ENCODE peak calls at places on chromosomes 1 and 21, in six cellular contexts. O is HCT116, G is H1, E is K562, W is HepG2, F is endothelial cell of umbilical vein. C is an unnamed sample.

GRCh38 chr21:38773108-38774061 is 32.3 kb upstream of the ETS2 start:
- DNase-seq in O (peak; percentile 81), G (no peak), E (no peak), W (peak; percentile 34), F (peak; percentile 91), C (no peak)

GRCh38 chr1:37793773-37794371 is at the start of gene MANEAL:
- DNase-seq in O (peak; percentile 33), G (no peak), E (peak; percentile 86), W (no peak), F (peak; percentile 24), C (no peak)

GRCh38 chr1:30310966-30311742 is 412.2 kb downstream of the MATN1 start:
- DNase-seq in O (no peak), G (no peak), E (no peak), W (no peak), F (no peak), C (no peak)

GRCh38 chr1:205324781-205325180 is 3.2 kb upstream of the NUAK2 start:
- DNase-seq in O (no peak), G (no peak), E (no peak), W (no peak), F (peak; percentile 28), C (no peak)

GRCh38 chr1:198929111-198929604 is 290.3 kb downstream of the PTPRC start:
- DNase-seq in O (no peak), G (no peak), E (no peak), W (no peak), F (no peak), C (no peak)

GRCh38 chr1:213260322-213261075 is 209.5 kb downstream of the RPS6KC1 start:
- DNase-seq in O (no peak), G (no peak), E (peak; percentile 32), W (no peak), F (no peak), C (no peak)

GRCh38 chr1:37999434-38000232 is 5.7 kb downstream of the FHL3 start:
- DNase-seq in O (no peak), G (no peak), E (peak; percentile 86), W (peak; percentile 75), F (peak; percentile 86), C (no peak)

GRCh38 chr1:172627702-172628101 is 31.2 kb upstream of the FASLG start:
- DNase-seq in O (no peak), G (no peak), E (no peak), W (no peak), F (no peak), C (no peak)

GRCh38 chr1:166603296-166603695 is 236.0 kb upstream of the POGK start:
- DNase-seq in O (no peak), G (no peak), E (no peak), W (no peak), F (no peak), C (no peak)

GRCh38 chr1:200099040-200099439 is 71.5 kb downstream of the NR5A2 start:
- DNase-seq in O (no peak), G (no peak), E (no peak), W (no peak), F (no peak), C (no peak)

GRCh38 chr1:55477953-55478352 is 262.8 kb upstream of the USP24 start:
- DNase-seq in O (no peak), G (no peak), E (no peak), W (no peak), F (no peak), C (no peak)

GRCh38 chr1:226609836-226610455 is 61.4 kb downstream of the STUM start:
- DNase-seq in O (no peak), G (no peak), E (no peak), W (no peak), F (no peak), C (no peak)

GRCh38 chr21:35045539-35046222 is 3.4 kb downstream of the RUNX1 start:
- DNase-seq in O (no peak), G (no peak), E (no peak), W (no peak), F (no peak), C (no peak)

GRCh38 chr21:35046223-35046690 is 2.8 kb downstream of the RUNX1 start:
- DNase-seq in O (no peak), G (no peak), E (no peak), W (no peak), F (no peak), C (no peak)

GRCh38 chr21:35044770-35045538 is 4.1 kb downstream of the RUNX1 start:
- DNase-seq in O (no peak), G (no peak), E (no peak), W (no peak), F (no peak), C (no peak)

GRCh38 chr21:35048183-35048601 is 910 bp downstream of the RUNX1 start:
- DNase-seq in O (no peak), G (no peak), E (no peak), W (no peak), F (no peak), C (no peak)

GRCh38 chr21:35046880-35047229 is 2.2 kb downstream of the RUNX1 start:
- DNase-seq in O (no peak), G (no peak), E (no peak), W (peak; percentile 5), F (no peak), C (no peak)
- H3K9ac ChIP-seq in O (peak overlapping the region; percentile 31), G (no peak overlapping the region), E (peak overlapping the region; percentile 81), W (no peak overlapping the region), F (no peak overlapping the region), C (no peak overlapping the region)

DNA sequence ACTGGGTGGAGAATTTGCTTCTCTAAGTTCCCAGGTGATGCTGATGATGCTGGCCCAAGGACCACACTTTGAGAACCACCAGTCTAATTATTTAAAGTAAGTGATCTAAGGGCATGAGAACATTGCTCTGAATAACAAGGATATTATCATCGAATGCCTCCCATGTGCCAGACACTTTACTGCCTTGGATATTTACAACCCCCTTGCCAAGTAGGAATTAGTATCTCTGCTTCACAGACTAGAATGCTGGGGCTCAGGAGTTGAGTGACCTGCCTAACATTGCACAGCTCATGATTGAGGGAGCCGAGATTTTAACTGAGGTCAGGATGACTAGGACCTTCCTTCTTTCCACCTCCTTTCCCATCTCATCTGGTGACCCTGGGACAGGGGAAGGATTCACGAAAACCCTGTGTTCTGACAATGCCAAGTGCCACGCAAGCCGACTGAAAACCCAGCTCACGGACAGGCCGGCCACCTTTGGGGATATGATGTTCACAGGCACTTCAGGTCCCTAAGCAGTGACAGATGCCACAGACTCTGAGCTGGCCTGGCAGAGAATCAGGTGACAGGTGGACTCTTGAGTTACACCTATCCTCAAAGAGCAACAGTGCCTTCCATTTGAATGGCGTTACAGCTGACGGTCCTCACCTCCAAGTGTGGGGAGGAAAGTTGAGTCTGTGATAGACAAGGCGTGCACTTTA is 230.7 kb downstream of the TOMM20 start:
- DNase-seq in O (no peak), G (no peak), E (no peak), W (no peak), F (no peak), C (no peak)
- TF ChIP-seq POLR2AphosphoS5 in O (no peak), G (no peak), E (no peak), W (no peak), F (no peak), C (no peak)

DNA sequence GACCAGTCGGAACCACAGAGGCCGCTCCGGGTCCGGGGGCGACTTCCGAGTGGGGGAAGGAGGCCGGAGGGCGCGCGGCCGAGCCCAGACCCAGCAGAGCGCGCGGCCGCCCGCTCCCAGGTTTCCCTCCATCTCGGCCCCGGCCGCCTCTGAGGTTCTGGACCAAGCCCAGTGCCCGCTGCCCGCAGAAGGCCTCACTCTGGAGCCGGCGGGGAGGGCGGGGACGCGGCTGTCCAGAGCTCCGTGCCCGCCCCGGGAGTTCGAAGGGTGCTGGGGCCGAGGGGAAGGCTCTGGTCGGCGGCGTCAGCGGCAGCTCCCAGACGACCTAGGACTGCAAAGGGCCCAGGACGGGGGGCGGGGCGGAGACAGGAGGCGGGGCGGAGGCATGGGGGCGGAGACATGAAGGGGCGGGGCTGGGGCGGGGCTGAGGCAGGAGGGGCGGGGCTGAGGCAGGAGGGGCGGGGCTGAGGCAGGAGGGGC is 48.0 kb upstream of the SLC19A1 start:
- DNase-seq in O (no peak), G (peak; percentile 33), E (peak; percentile 97), W (no peak), F (peak; percentile 30), C (no peak)
- TF ChIP-seq EZH2 in O (no peak), G (no peak), E (no peak), W (no peak), F (no peak), C (no peak)

DNA sequence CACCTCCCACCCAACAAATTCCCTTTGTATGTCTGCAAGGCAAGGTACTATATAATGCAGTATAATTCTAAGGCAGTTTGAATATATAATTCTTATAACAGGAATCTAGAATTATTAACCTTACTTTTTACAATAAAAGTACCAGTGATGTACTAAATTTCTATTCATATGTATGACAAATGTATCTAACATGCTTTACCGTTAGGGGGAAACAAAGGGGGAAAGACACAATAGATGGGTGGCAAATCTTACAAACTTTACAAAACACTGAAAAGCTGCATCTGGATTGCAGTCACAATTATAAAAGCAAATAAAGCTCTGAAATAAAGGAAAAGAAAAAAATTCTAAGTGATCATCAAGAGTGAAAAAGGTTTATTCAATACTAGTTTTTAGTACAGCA is 2.3 kb downstream of the PIK3R3 start:
- DNase-seq in O (no peak), G (no peak), E (no peak), W (no peak), F (peak; percentile 32), C (no peak)
- H3K9ac ChIP-seq in O (no peak overlapping the region), G (no peak overlapping the region), E (no peak overlapping the region), W (no peak overlapping the region), F (peak overlapping the region; percentile 71), C (peak overlapping the region; percentile 84)

DNA sequence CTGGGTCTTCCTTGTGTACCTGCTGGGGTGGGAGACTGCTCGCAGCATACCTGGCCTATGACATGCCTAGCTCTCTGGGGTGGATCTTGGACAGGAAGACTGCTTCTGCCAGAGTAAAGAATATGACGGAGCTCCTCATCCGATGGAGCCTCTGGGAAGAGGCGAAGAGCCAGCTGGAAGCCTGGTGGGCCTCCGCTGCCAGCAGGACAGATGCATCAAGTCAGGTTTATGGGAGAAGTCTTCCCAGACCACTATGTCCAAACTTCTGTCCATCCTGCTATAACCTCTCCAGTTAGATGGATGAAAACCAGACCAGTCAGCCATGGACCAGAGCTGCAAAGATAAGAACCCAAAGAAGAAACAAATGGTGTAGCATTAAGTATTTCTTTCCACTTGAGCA is 27.7 kb upstream of the NGF start:
- DNase-seq in O (no peak), G (no peak), E (no peak), W (no peak), F (no peak), C (no peak)
- TF ChIP-seq POLR2AphosphoS5 in O (no peak), G (no peak), E (no peak), W (no peak), F (no peak), C (no peak)

DNA sequence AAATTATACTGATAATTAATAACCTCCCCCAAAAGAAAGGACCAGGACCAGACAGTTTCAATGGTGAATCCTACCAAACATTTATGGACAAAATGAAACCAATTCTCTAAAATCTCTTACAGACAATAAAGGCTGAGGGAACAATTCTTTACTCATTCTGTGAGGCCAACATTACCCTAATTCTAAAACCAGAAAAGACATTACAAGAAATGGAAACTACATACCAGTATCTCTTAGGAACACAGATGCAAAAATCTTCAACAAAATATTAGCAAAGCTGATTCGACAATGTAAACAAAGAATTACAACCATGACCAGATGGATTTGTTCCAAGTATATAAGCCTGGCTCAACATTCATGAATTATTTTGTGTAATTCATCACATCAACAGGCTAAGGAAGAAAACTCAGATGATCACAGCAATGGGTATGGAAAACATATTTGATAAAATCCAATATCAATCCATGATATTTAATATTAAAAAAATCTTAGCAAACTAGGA is 8.6 kb downstream of the TMED5 start:
- DNase-seq in O (no peak), G (no peak), E (no peak), W (no peak), F (no peak), C (no peak)
- TF ChIP-seq EZH2 in O (no peak), G (no peak), E (no peak), W (no peak), F (no peak), C (no peak)